ENCODE peak calls at places on chromosomes 7 and 10, in ten cellular contexts. N is non-pigmented ciliary epithelial cell; L is activated CD8-positive, alpha-beta memory T cell treated with anti-CD3 and anti-CD28 coated beads for 48 hours; C is psoas muscle; Z is AG08396; G is H54; P is activated naive CD4-positive, alpha-beta T cell; H is NCI-H2029; T is stomach; Y is GM10248. O is an unnamed sample.
A peak's percentile ranks its signal among the peaks of the same experiment; 100 is the strongest.

GRCh38 chr7:98194672-98195457 is 16.4 kb upstream of the BHLHA15 start:
- DNase-seq in G (no peak), Y (no peak), Z (no peak), C (no peak), T (no peak), L (no peak), N (no peak), H (no peak), P (no peak), O (no peak)

GRCh38 chr7:127798769-127799372 is 146.9 kb downstream of the SND1 start:
- DNase-seq in T (no peak), Z (no peak), H (no peak), G (no peak), C (no peak), N (no peak), P (no peak), L (no peak), Y (no peak), O (no peak)

GRCh38 chr10:77264107-77264506 is 373.5 kb downstream of the KCNMA1 start:
- DNase-seq in G (no peak), Y (peak; percentile 22), L (no peak), C (no peak), N (no peak), Z (no peak), T (no peak), P (no peak), H (no peak), O (no peak)

GRCh38 chr7:45575501-45576248 is 1.5 kb downstream of the ADCY1 start:
- DNase-seq in L (no peak), Z (no peak), G (no peak), T (no peak), C (no peak), P (no peak), H (no peak), Y (no peak), N (no peak), O (no peak)

GRCh38 chr10:88386878-88387773 is 196.0 kb downstream of the RNLS start:
- DNase-seq in G (peak; percentile 25), Y (peak; percentile 54), T (no peak), L (no peak), H (no peak), N (peak; percentile 97), C (no peak), P (no peak), Z (peak; percentile 73), O (peak; percentile 49)

GRCh38 chr10:778626-779330 is 89.3 kb upstream of the DIP2C start:
- DNase-seq in G (no peak), C (no peak), Y (no peak), T (peak; percentile 16), L (no peak), N (no peak), H (no peak), P (no peak), Z (peak; percentile 24), O (no peak)

GRCh38 chr7:124263232-124263827 is 230.5 kb upstream of the TMEM229A start:
- DNase-seq in H (no peak), C (no peak), Z (no peak), P (no peak), Y (peak; percentile 25), N (no peak), T (no peak), G (no peak), L (no peak), O (no peak)

GRCh38 chr10:125472037-125472607 is 210.8 kb downstream of the TEX36 start:
- DNase-seq in P (no peak), G (no peak), C (no peak), L (no peak), T (no peak), Z (no peak), N (no peak), Y (no peak), H (no peak), O (peak; percentile 42)

GRCh38 chr10:23253780-23254179 is 61.7 kb downstream of the PTF1A start:
- DNase-seq in N (no peak), Z (no peak), L (no peak), H (peak; percentile 4), Y (no peak), T (no peak), P (no peak), G (no peak), C (no peak), O (no peak)

GRCh38 chr10:92126100-92126650 is 164.7 kb downstream of the CPEB3 start:
- DNase-seq in P (no peak), C (no peak), N (no peak), T (no peak), Y (no peak), H (peak; percentile 15), Z (no peak), G (peak; percentile 35), L (no peak), O (no peak)

GRCh38 chr7:23864984-23865383 is 155.0 kb downstream of the STK31 start:
- DNase-seq in N (peak; percentile 40), G (no peak), P (no peak), L (no peak), C (no peak), H (no peak), Z (no peak), T (no peak), Y (no peak), O (no peak)

GRCh38 chr10:117543245-117543998 is 876 bp downstream of the EMX2 start:
- DNase-seq in T (no peak), G (no peak), N (no peak), Y (peak; percentile 19), H (no peak), L (no peak), P (no peak), C (no peak), Z (no peak), O (peak; percentile 18)

GRCh38 chr7:101891936-101892640 is 74.7 kb downstream of the CUX1 start:
- DNase-seq in N (no peak), P (no peak), T (no peak), Y (no peak), L (no peak), Z (no peak), C (no peak), G (no peak), H (no peak), O (no peak)

GRCh38 chr10:63657812-63658211 is 136.6 kb downstream of the REEP3 start:
- DNase-seq in L (no peak), T (no peak), Z (no peak), N (no peak), H (no peak), Y (no peak), P (no peak), G (no peak), C (no peak), O (no peak)

GRCh38 chr7:127091620-127092019 is 161.1 kb downstream of the GRM8 start:
- DNase-seq in G (no peak), H (no peak), P (no peak), C (no peak), T (no peak), Z (no peak), L (no peak), N (no peak), Y (peak; percentile 9), O (no peak)

GRCh38 chr10:30502266-30503058 is 68.5 kb downstream of the MAP3K8 start:
- DNase-seq in L (no peak), G (no peak), Y (peak; percentile 61), Z (no peak), P (peak; percentile 5), C (no peak), N (no peak), H (no peak), T (no peak), O (peak; percentile 40)

GRCh38 chr10:123154943-123155505 is 822 bp downstream of the BUB3 start:
- DNase-seq in P (no peak), N (no peak), T (no peak), Z (no peak), H (peak; percentile 20), C (no peak), G (no peak), L (no peak), Y (no peak), O (peak; percentile 63)

GRCh38 chr7:96910484-96910883 is 94.9 kb upstream of the DLX6 start:
- DNase-seq in Y (no peak), C (no peak), H (no peak), P (no peak), N (no peak), Z (no peak), T (no peak), G (no peak), L (no peak), O (no peak)

GRCh38 chr7:41048771-41049170 is 654.1 kb downstream of the INHBA start:
- DNase-seq in Y (no peak), G (no peak), H (no peak), N (no peak), L (no peak), P (no peak), C (no peak), T (no peak), Z (no peak), O (no peak)

GRCh38 chr7:77238703-77239136 is 39.1 kb upstream of the FGL2 start:
- DNase-seq in Y (no peak), T (no peak), C (no peak), G (no peak), P (no peak), Z (no peak), N (no peak), H (no peak), L (no peak), O (no peak)

GRCh38 chr7:46908770-46909169 is 673.1 kb downstream of the TNS3 start:
- DNase-seq in Y (no peak), C (no peak), H (no peak), L (no peak), P (no peak), G (peak; percentile 38), Z (peak; percentile 45), T (no peak), N (peak; percentile 68), O (no peak)

GRCh38 chr7:111527545-111527944 is 34.7 kb downstream of the IMMP2L start:
- DNase-seq in T (no peak), L (no peak), Y (peak; percentile 22), G (no peak), Z (no peak), N (no peak), C (no peak), H (no peak), P (no peak), O (no peak)

GRCh38 chr10:8137272-8137680 is 82.8 kb downstream of the GATA3 start:
- DNase-seq in L (no peak), H (no peak), P (no peak), N (no peak), Y (no peak), G (no peak), C (no peak), Z (no peak), T (no peak), O (no peak)

GRCh38 chr10:133245439-133246235 is 8.0 kb downstream of the VENTX start:
- DNase-seq in H (no peak), P (no peak), C (no peak), N (no peak), Y (no peak), L (no peak), T (peak; percentile 41), G (peak; percentile 45), Z (peak; percentile 74), O (peak; percentile 67)

GRCh38 chr10:50648089-50648934 is 24.6 kb upstream of the SGMS1 start:
- DNase-seq in T (no peak), L (no peak), P (no peak), Z (no peak), C (no peak), G (no peak), N (no peak), H (no peak), Y (peak; percentile 26), O (no peak)

GRCh38 chr10:79044846-79045245 is 23.9 kb upstream of the ZMIZ1 start:
- DNase-seq in N (no peak), C (no peak), L (no peak), T (no peak), Z (no peak), G (no peak), Y (no peak), H (no peak), P (no peak), O (no peak)

GRCh38 chr10:126315471-126316177 is 72.7 kb downstream of the ADAM12 start:
- DNase-seq in P (no peak), L (no peak), C (no peak), H (no peak), G (no peak), Z (peak; percentile 53), N (peak; percentile 59), T (no peak), Y (no peak), O (no peak)

GRCh38 chr10:58334817-58335305 is at the start of gene UBE2D1:
- DNase-seq in L (peak; percentile 56), G (peak; percentile 84), N (no peak), C (peak; percentile 89), H (peak; percentile 62), Z (peak; percentile 90), Y (peak; percentile 90), T (peak; percentile 93), P (peak; percentile 75), O (peak; percentile 95)

O was measured in left colon.